ENCODE peak calls at places on chromosomes 16 and 17, in five cellular contexts. O is activated CD8-positive, alpha-beta T cell treated with anti-CD3 and anti-CD28 coated beads for 36 hours; X is uterus; J is GM06990; W is cardiac muscle cell. D is an unnamed sample.

GRCh38 chr16:88478115-88478514 is 25.0 kb downstream of the ZFPM1 start:
- DNase-seq in X (no peak), O (peak; percentile 72), W (no peak), J (no peak), D (no peak)

GRCh38 chr17:71899317-71899716 is 221.5 kb upstream of the SOX9 start:
- DNase-seq in X (no peak), W (no peak), J (no peak), O (no peak), D (no peak)

GRCh38 chr17:19274893-19275292 is 37.7 kb downstream of the EPN2 start:
- DNase-seq in O (no peak), J (no peak), W (no peak), X (no peak), D (no peak)

GRCh38 chr16:49575352-49576172 is 202.0 kb downstream of the C16orf78 start:
- DNase-seq in O (no peak), X (no peak), W (peak; percentile 37), J (peak; percentile 73), D (peak; percentile 19)

GRCh38 chr17:562174-562573 is 152.5 kb downstream of the VPS53 start:
- DNase-seq in O (no peak), X (no peak), J (no peak), W (no peak), D (no peak)

GRCh38 chr16:78705694-78706093 is 606.2 kb downstream of the WWOX start:
- DNase-seq in J (peak; percentile 27), W (peak; percentile 2), O (peak; percentile 16), X (no peak), D (no peak)

GRCh38 chr16:20707461-20707860 is 10.0 kb upstream of the ACSM1 start:
- DNase-seq in X (no peak), W (no peak), O (no peak), J (no peak), D (no peak)

GRCh38 chr17:17063546-17064122 is 21.4 kb downstream of the MPRIP start:
- DNase-seq in O (no peak), J (no peak), X (no peak), W (no peak), D (no peak)

GRCh38 chr16:76157629-76158028 is 119.6 kb upstream of the CNTNAP4 start:
- DNase-seq in J (no peak), W (no peak), O (no peak), X (no peak), D (no peak)

GRCh38 chr17:33038740-33039139 is 47.1 kb downstream of the SPACA3 start:
- DNase-seq in O (peak; percentile 34), J (no peak), X (peak; percentile 35), W (peak; percentile 58), D (no peak)

GRCh38 chr17:43803758-43804157 is 23.5 kb downstream of the CFAP97D1 start:
- DNase-seq in W (no peak), O (no peak), J (no peak), X (no peak), D (no peak)

GRCh38 chr16:68031951-68032350 is 8.9 kb downstream of the DUS2 start:
- DNase-seq in W (no peak), J (no peak), X (no peak), O (peak; percentile 12), D (no peak)

GRCh38 chr16:79053577-79053976 is 547.0 kb downstream of the MAF start:
- DNase-seq in W (no peak), X (no peak), O (no peak), J (no peak), D (no peak)

GRCh38 chr17:70622382-70623260 is 453.3 kb downstream of the KCNJ2 start:
- DNase-seq in W (peak; percentile 47), J (no peak), O (peak; percentile 49), X (no peak), D (no peak)

DNA sequence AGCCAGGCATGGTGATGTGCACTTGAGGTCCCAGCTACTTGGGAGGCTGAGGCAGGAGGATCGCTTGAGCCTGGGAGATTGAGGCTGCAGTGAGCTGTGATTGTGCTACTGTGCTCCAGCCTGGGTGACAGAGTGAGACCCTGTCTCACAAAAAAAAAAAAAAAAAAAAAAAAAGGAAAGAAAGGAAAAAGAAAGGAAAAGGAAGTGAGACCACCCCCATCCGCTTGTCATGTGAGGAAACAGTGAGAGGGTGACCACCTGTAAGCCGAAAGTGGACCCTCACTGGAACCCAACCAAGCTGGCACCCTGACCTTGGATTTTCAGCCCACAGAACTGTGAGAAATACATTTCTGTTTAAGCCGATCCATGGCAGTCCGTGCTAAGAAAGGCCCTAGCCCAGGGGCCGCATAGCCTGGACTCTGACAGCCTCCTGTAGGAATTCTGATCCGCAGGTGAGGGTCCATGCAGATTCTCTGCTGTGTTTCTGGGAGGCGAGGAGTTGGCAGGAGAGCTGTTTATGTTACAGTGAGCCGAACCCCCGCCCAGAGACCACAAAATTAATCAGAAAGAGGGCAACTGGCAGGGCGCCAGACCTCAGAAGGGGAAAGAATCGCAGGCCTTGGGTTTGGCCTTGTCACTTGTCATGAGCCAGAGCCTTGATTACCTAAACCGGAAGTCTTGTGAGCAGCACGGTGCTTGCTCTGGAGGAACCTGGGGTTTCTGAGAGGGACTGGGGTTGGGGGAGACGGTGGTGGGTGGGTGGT is 938 bp downstream of the SGSH start:
- DNase-seq in J (no peak), W (peak; percentile 50), O (peak; percentile 98), X (peak; percentile 55), D (peak; percentile 75)
- TF ChIP-seq CTCF in J (no peak), W (no peak), O (no peak), X (no peak), D (no peak)

GRCh38 chr17:5706835-5707234 is 122.5 kb upstream of the NLRP1 start:
- DNase-seq in O (peak; percentile 75), J (peak; percentile 27), X (no peak), W (peak; percentile 84), D (peak; percentile 42)
- TF ChIP-seq CTCF in O (peak; percentile 77), J (peak; percentile 89), X (no peak), W (peak; percentile 79), D (no peak)

GRCh38 chr16:85616608-85617311 is 3.6 kb downstream of the GSE1 start:
- DNase-seq in O (peak; percentile 74), W (no peak), X (peak; percentile 46), J (peak; percentile 72), D (peak; percentile 38)

GRCh38 chr16:85614338-85615013 is 1.4 kb downstream of the GSE1 start:
- DNase-seq in X (no peak), O (no peak), J (no peak), W (peak; percentile 26), D (peak; percentile 26)

GRCh38 chr16:85615014-85615851 is 2.1 kb downstream of the GSE1 start:
- DNase-seq in X (no peak), O (peak; percentile 89), J (no peak), W (peak; percentile 75), D (peak; percentile 28)

GRCh38 chr16:85617948-85618347 is 4.8 kb downstream of the GSE1 start:
- DNase-seq in O (peak; percentile 19), W (no peak), J (no peak), X (no peak), D (no peak)

GRCh38 chr16:85615852-85616607 is 2.9 kb downstream of the GSE1 start:
- DNase-seq in W (peak; percentile 87), X (peak; percentile 68), J (peak; percentile 76), O (peak; percentile 93), D (peak; percentile 75)
- TF ChIP-seq CTCF in W (peak; percentile 96), X (peak; percentile 69), J (peak; percentile 97), O (peak; percentile 98), D (no peak)

GRCh38 chr17:73348824-73349095 is 37.0 kb upstream of the CDC42EP4 start:
- DNase-seq in X (no peak), O (no peak), W (no peak), J (no peak), D (no peak)

GRCh38 chr17:73349138-73349537 is 37.3 kb upstream of the CDC42EP4 start:
- DNase-seq in O (no peak), J (no peak), W (no peak), X (no peak), D (no peak)

GRCh38 chr17:73346763-73347162 is 35.0 kb upstream of the CDC42EP4 start:
- DNase-seq in W (no peak), O (no peak), X (no peak), J (no peak), D (no peak)

GRCh38 chr17:73348018-73348823 is 36.4 kb upstream of the CDC42EP4 start:
- DNase-seq in O (no peak), J (no peak), W (no peak), X (no peak), D (no peak)

GRCh38 chr17:73347355-73347754 is 35.6 kb upstream of the CDC42EP4 start:
- DNase-seq in X (peak; percentile 65), O (no peak), J (no peak), W (no peak), D (no peak)
- TF ChIP-seq CTCF in X (no peak), O (no peak), J (no peak), W (no peak), D (no peak)

D was measured in activated B cell treated with CpG ODN at 0.5 μM for 24 hours.